ENCODE peak calls at places on chromosomes 6 and 20, in four cellular contexts. P is K562, K is HepG2, U is GM12878. H is an unnamed sample.

GRCh38 chr20:577167-577791 is 32.8 kb downstream of the TCF15 start:
- DNase-seq in K (peak; percentile 70), U (no peak), P (peak; percentile 62), H (peak; percentile 71)

GRCh38 chr6:24064832-24065231 is 61.2 kb upstream of the NRSN1 start:
- DNase-seq in K (no peak), U (no peak), P (no peak), H (no peak)

GRCh38 chr20:63968928-63969760 is 586 bp downstream of the ZNF512B start:
- DNase-seq in K (peak; percentile 81), P (peak; percentile 47), U (no peak), H (no peak)

GRCh38 chr6:33429745-33430042 is 9.8 kb downstream of the SYNGAP1 start:
- DNase-seq in K (no peak), P (no peak), U (no peak), H (no peak)

GRCh38 chr6:2037230-2037926 is 208.0 kb downstream of the GMDS start:
- DNase-seq in K (no peak), P (no peak), U (no peak), H (peak; percentile 22)

GRCh38 chr6:25359191-25359861 is 80.2 kb downstream of the CARMIL1 start:
- DNase-seq in U (no peak), K (no peak), P (no peak), H (no peak)

GRCh38 chr20:46099491-46100287 is 9.9 kb upstream of the NCOA5 start:
- DNase-seq in P (no peak), K (no peak), U (no peak), H (peak; percentile 19)

GRCh38 chr20:25541676-25542075 is 43.7 kb downstream of the NINL start:
- DNase-seq in K (no peak), U (no peak), P (no peak), H (no peak)

GRCh38 chr6:131130546-131130925 is 4.7 kb upstream of the AKAP7 start:
- DNase-seq in P (no peak), K (no peak), U (no peak), H (no peak)

GRCh38 chr6:2531426-2532208 is 219.1 kb downstream of the MYLK4 start:
- DNase-seq in P (no peak), U (no peak), K (no peak), H (no peak)

GRCh38 chr6:142693446-142693845 is 251.5 kb downstream of the HIVEP2 start:
- DNase-seq in P (no peak), U (no peak), K (no peak), H (peak; percentile 81)

GRCh38 chr6:134026597-134026996 is 25.8 kb downstream of the SLC2A12 start:
- DNase-seq in K (no peak), P (peak; percentile 17), U (no peak), H (peak; percentile 11)

GRCh38 chr6:13300649-13301590 is 27.4 kb downstream of the TBC1D7 start:
- DNase-seq in P (no peak), U (no peak), K (peak; percentile 34), H (no peak)

GRCh38 chr6:80523531-80523970 is 417.1 kb downstream of the BCKDHB start:
- DNase-seq in U (no peak), K (no peak), P (no peak), H (peak; percentile 93)

GRCh38 chr6:52515219-52515960 is 61.5 kb downstream of the TRAM2 start:
- DNase-seq in U (no peak), K (peak; percentile 72), P (no peak), H (no peak)

GRCh38 chr6:112237644-112238043 is 16.7 kb downstream of the LAMA4 start:
- DNase-seq in K (no peak), U (no peak), P (no peak), H (peak; percentile 53)

DNA sequence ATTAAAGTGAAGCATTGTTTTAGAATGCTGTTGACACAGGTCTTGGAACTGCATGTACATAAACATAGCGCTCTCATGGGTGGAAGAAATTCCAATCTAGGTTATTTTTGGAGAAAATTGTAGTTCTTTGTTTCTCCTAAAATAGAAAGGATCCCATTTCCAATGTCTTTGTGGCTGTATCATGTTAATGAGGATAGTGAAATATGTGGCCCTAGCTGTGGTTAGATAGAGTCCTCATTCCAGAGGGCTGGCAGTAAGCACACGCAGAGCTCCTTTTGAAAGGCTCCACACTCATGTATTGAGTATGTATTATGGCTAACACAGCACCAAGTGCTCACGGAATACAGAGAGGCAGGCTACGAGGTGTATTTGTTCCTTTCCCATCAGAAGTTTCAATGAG is 60.9 kb downstream of the SNRNP48 start:
- DNase-seq in K (no peak), P (no peak), U (no peak), H (no peak)
- H2AFZ ChIP-seq in K (no peak overlapping the region), P (no peak overlapping the region), U (no peak overlapping the region), H (no peak overlapping the region)

GRCh38 chr20:11375368-11375767 is 542.3 kb upstream of the BTBD3 start:
- DNase-seq in P (no peak), U (no peak), K (no peak), H (no peak)

GRCh38 chr20:11373391-11373790 is 544.3 kb upstream of the BTBD3 start:
- DNase-seq in K (no peak), P (no peak), U (no peak), H (no peak)

GRCh38 chr20:11375966-11376365 is 541.7 kb upstream of the BTBD3 start:
- DNase-seq in P (no peak), K (no peak), U (no peak), H (no peak)

GRCh38 chr20:11376406-11376805 is 541.3 kb upstream of the BTBD3 start:
- DNase-seq in U (no peak), K (no peak), P (no peak), H (no peak)

DNA sequence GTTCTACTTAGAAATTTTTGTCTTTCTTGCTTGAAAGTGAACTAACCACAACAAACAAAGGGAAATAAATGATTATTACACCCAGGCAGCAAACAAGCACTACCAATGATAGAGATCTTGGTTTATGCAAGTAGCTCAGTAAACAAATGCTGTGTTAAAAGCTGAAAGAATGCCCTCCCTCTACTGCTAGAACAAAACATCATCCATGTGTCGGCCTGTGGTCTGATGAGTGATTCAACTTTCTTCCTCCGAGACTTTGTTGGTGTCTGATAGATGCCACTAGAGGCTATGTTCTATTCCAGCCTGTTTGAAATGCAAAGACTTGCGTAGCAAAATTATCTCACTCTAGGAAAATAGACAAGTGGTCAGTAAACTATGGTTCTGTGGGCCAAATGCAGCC is 544.9 kb upstream of the BTBD3 start:
- DNase-seq in P (no peak), U (no peak), K (no peak), H (no peak)
- TF ChIP-seq MYC in P (no peak), U (no peak), K (no peak), H (no peak)

GRCh38 chr20:35616465-35617396 is 1.1 kb downstream of the SPAG4 start:
- DNase-seq in K (peak; percentile 100), U (peak; percentile 98), P (peak; percentile 87), H (peak; percentile 100)
- H2AFZ ChIP-seq in K (no peak overlapping the region), U (peak overlapping the region; percentile 93), P (peak overlapping the region; percentile 86), H (peak overlapping the region; percentile 77)

GRCh38 chr6:163438940-163439335 is 24.4 kb downstream of the QKI start:
- DNase-seq in U (no peak), K (peak; percentile 49), P (peak; percentile 45), H (no peak)
- TF ChIP-seq MYC in U (no peak), K (no peak), P (no peak), H (no peak)

GRCh38 chr6:124722479-124722878 is 239.8 kb upstream of the RNF217 start:
- DNase-seq in P (no peak), K (no peak), U (no peak), H (no peak)
- H2AFZ ChIP-seq in P (peak overlapping the region; percentile 70), K (no peak overlapping the region), U (no peak overlapping the region), H (no peak overlapping the region)

GRCh38 chr6:15143540-15143939 is 102.3 kb upstream of the JARID2 start:
- DNase-seq in P (no peak), K (no peak), U (no peak), H (no peak)

GRCh38 chr6:15153191-15153590 is 92.7 kb upstream of the JARID2 start:
- DNase-seq in K (no peak), U (no peak), P (no peak), H (no peak)

GRCh38 chr6:15152720-15153119 is 93.1 kb upstream of the JARID2 start:
- DNase-seq in U (no peak), P (peak; percentile 44), K (no peak), H (no peak)

GRCh38 chr6:15147827-15148226 is 98.0 kb upstream of the JARID2 start:
- DNase-seq in K (no peak), U (no peak), P (no peak), H (no peak)

DNA sequence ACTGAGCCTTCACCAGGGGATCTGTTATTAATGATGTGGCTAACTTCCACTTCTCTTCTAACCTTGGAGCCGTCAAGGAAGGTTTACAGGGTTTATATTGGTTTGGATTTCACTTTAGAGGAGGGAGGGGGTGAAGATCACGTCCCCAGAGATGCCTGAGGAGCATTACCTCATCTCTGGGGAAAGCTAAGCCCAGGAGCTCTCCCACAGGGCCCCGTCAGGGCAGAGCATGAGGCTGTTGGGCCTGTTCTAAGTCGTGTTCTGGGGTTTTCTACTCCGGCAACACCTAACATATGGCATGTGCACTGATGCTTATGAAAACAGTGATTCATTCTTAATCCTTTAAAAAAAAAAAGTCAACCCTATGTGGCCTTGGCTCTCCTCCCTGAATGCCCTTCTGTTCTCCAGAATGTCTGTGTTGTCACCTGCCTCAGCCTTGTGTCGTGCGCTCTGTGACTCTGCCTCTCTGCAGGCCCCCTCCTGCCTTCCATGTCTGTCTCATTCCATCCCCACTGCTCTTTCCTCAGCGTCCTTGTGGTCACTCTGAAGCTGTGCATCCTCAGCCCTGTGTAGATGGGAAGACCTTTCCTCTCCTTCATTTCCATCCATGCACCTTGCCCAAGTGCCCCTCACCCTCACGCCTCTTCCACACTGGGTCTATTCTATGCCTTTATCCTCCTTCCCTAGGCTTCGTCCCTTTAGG is 97.4 kb upstream of the JARID2 start:
- DNase-seq in U (no peak), K (peak; percentile 74), P (no peak), H (no peak)
- TF ChIP-seq MYC in U (no peak), K (no peak), P (no peak), H (no peak)

DNA sequence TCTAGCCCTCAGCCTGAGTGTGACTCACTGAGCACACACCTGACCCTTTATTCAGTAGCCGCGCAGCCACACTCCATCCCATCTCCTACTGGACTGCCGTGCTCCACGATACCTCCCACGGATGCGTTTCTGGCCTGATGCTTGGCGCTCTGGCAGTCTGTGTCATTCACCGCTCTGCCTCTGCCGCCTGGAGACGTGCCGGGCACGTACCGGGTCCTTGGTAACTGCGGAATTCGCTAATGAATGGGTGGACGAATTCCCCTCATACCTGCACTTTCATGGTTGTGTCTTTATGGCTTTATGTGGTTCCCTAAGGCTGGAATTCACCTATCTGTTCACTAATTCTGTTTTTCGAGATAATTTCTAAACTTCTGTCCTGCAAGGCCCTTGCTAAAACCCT is 405.7 kb downstream of the QKI start:
- DNase-seq in U (no peak), K (no peak), P (no peak), H (no peak)
- H2AFZ ChIP-seq in U (no peak overlapping the region), K (no peak overlapping the region), P (no peak overlapping the region), H (no peak overlapping the region)

GRCh38 chr20:2693286-2693995 is 861 bp downstream of the EBF4 start:
- DNase-seq in P (peak; percentile 71), K (no peak), U (no peak), H (peak; percentile 5)
- TF ChIP-seq MYC in P (no peak), K (no peak), U (no peak), H (no peak)

H was measured in endothelial cell of umbilical vein.